ENCODE peak calls at places on chromosome 17, in ten cellular contexts. One of them, this sample, is unnamed.

GRCh38 chr17:16019347-16019746 is 19.7 kb downstream of the TTC19 start:
- DNase-seq in GM23338: no peak
- DNase-seq in KBM-7: no peak
- DNase-seq in stimulated activated CD8-positive, alpha-beta memory T cell treated with anti-CD3 and anti-CD28 coated beads, Interleukin-2, amount 100 ng/mL, for 1 hour: no peak
- DNase-seq in NCI-H1105: no peak
- DNase-seq in cerebellar nuclear complex: no peak
- DNase-seq in EH: no peak
- DNase-seq in activated naive CD8-positive, alpha-beta T cell treated with anti-CD3 and anti-CD28 coated beads for 36 hours: no peak
- DNase-seq in SHP77 treated with DMSO at 0.1 percent for 48 hours: no peak
- DNase-seq in activated CD8-positive, alpha-beta memory T cell treated with anti-CD3 and anti-CD28 coated beads for 48 hours: no peak
- DNase-seq in this sample: no peak

GRCh38 chr17:4602041-4602440 is 17.7 kb downstream of the SMTNL2 start:
- DNase-seq in activated CD8-positive, alpha-beta memory T cell treated with anti-CD3 and anti-CD28 coated beads for 48 hours: no peak
- DNase-seq in NCI-H1105: no peak
- DNase-seq in SHP77 treated with DMSO at 0.1 percent for 48 hours: no peak
- DNase-seq in activated naive CD8-positive, alpha-beta T cell treated with anti-CD3 and anti-CD28 coated beads for 36 hours: no peak
- DNase-seq in stimulated activated CD8-positive, alpha-beta memory T cell treated with anti-CD3 and anti-CD28 coated beads, Interleukin-2, amount 100 ng/mL, for 1 hour: no peak
- DNase-seq in KBM-7: no peak
- DNase-seq in EH: no peak
- DNase-seq in GM23338: no peak
- DNase-seq in cerebellar nuclear complex: no peak
- DNase-seq in this sample: no peak

GRCh38 chr17:82932146-82933005 is 92.6 kb upstream of the ZNF750 start:
- DNase-seq in GM23338: no peak
- DNase-seq in cerebellar nuclear complex: no peak
- DNase-seq in NCI-H1105: no peak
- DNase-seq in EH: peak
- DNase-seq in KBM-7: no peak
- DNase-seq in activated CD8-positive, alpha-beta memory T cell treated with anti-CD3 and anti-CD28 coated beads for 48 hours: no peak
- DNase-seq in stimulated activated CD8-positive, alpha-beta memory T cell treated with anti-CD3 and anti-CD28 coated beads, Interleukin-2, amount 100 ng/mL, for 1 hour: no peak
- DNase-seq in activated naive CD8-positive, alpha-beta T cell treated with anti-CD3 and anti-CD28 coated beads for 36 hours: no peak
- DNase-seq in SHP77 treated with DMSO at 0.1 percent for 48 hours: no peak
- DNase-seq in this sample: no peak

GRCh38 chr17:59501690-59502089 is 63.7 kb upstream of the DHX40 start:
- DNase-seq in EH: no peak
- DNase-seq in activated CD8-positive, alpha-beta memory T cell treated with anti-CD3 and anti-CD28 coated beads for 48 hours: no peak
- DNase-seq in NCI-H1105: no peak
- DNase-seq in GM23338: no peak
- DNase-seq in activated naive CD8-positive, alpha-beta T cell treated with anti-CD3 and anti-CD28 coated beads for 36 hours: no peak
- DNase-seq in SHP77 treated with DMSO at 0.1 percent for 48 hours: no peak
- DNase-seq in cerebellar nuclear complex: no peak
- DNase-seq in stimulated activated CD8-positive, alpha-beta memory T cell treated with anti-CD3 and anti-CD28 coated beads, Interleukin-2, amount 100 ng/mL, for 1 hour: no peak
- DNase-seq in KBM-7: no peak
- DNase-seq in this sample: no peak

GRCh38 chr17:7384489-7385081 is 3.7 kb downstream of the TNK1 start:
- DNase-seq in activated naive CD8-positive, alpha-beta T cell treated with anti-CD3 and anti-CD28 coated beads for 36 hours: no peak
- DNase-seq in GM23338: peak
- DNase-seq in KBM-7: no peak
- DNase-seq in activated CD8-positive, alpha-beta memory T cell treated with anti-CD3 and anti-CD28 coated beads for 48 hours: no peak
- DNase-seq in EH: no peak
- DNase-seq in NCI-H1105: no peak
- DNase-seq in cerebellar nuclear complex: no peak
- DNase-seq in SHP77 treated with DMSO at 0.1 percent for 48 hours: no peak
- DNase-seq in stimulated activated CD8-positive, alpha-beta memory T cell treated with anti-CD3 and anti-CD28 coated beads, Interleukin-2, amount 100 ng/mL, for 1 hour: no peak
- DNase-seq in this sample: no peak

GRCh38 chr17:43766413-43767052 is 7.9 kb upstream of the SOST start:
- DNase-seq in KBM-7: peak
- DNase-seq in cerebellar nuclear complex: no peak
- DNase-seq in activated naive CD8-positive, alpha-beta T cell treated with anti-CD3 and anti-CD28 coated beads for 36 hours: peak
- DNase-seq in stimulated activated CD8-positive, alpha-beta memory T cell treated with anti-CD3 and anti-CD28 coated beads, Interleukin-2, amount 100 ng/mL, for 1 hour: no peak
- DNase-seq in activated CD8-positive, alpha-beta memory T cell treated with anti-CD3 and anti-CD28 coated beads for 48 hours: no peak
- DNase-seq in NCI-H1105: peak
- DNase-seq in EH: peak
- DNase-seq in GM23338: peak
- DNase-seq in SHP77 treated with DMSO at 0.1 percent for 48 hours: no peak
- DNase-seq in this sample: peak

GRCh38 chr17:79340771-79341528 is 266.3 kb downstream of the ENGASE start:
- DNase-seq in KBM-7: no peak
- DNase-seq in activated CD8-positive, alpha-beta memory T cell treated with anti-CD3 and anti-CD28 coated beads for 48 hours: no peak
- DNase-seq in cerebellar nuclear complex: no peak
- DNase-seq in EH: no peak
- DNase-seq in NCI-H1105: no peak
- DNase-seq in stimulated activated CD8-positive, alpha-beta memory T cell treated with anti-CD3 and anti-CD28 coated beads, Interleukin-2, amount 100 ng/mL, for 1 hour: no peak
- DNase-seq in GM23338: no peak
- DNase-seq in SHP77 treated with DMSO at 0.1 percent for 48 hours: no peak
- DNase-seq in activated naive CD8-positive, alpha-beta T cell treated with anti-CD3 and anti-CD28 coated beads for 36 hours: no peak
- DNase-seq in this sample: no peak

GRCh38 chr17:76524598-76525512 is 12.7 kb downstream of the CYGB start:
- DNase-seq in activated naive CD8-positive, alpha-beta T cell treated with anti-CD3 and anti-CD28 coated beads for 36 hours: no peak
- DNase-seq in activated CD8-positive, alpha-beta memory T cell treated with anti-CD3 and anti-CD28 coated beads for 48 hours: no peak
- DNase-seq in KBM-7: no peak
- DNase-seq in stimulated activated CD8-positive, alpha-beta memory T cell treated with anti-CD3 and anti-CD28 coated beads, Interleukin-2, amount 100 ng/mL, for 1 hour: no peak
- DNase-seq in NCI-H1105: no peak
- DNase-seq in cerebellar nuclear complex: no peak
- DNase-seq in GM23338: no peak
- DNase-seq in SHP77 treated with DMSO at 0.1 percent for 48 hours: no peak
- DNase-seq in EH: peak
- DNase-seq in this sample: no peak

GRCh38 chr17:19275457-19276082 is 38.4 kb downstream of the EPN2 start:
- DNase-seq in KBM-7: no peak
- DNase-seq in activated naive CD8-positive, alpha-beta T cell treated with anti-CD3 and anti-CD28 coated beads for 36 hours: no peak
- DNase-seq in EH: no peak
- DNase-seq in stimulated activated CD8-positive, alpha-beta memory T cell treated with anti-CD3 and anti-CD28 coated beads, Interleukin-2, amount 100 ng/mL, for 1 hour: no peak
- DNase-seq in cerebellar nuclear complex: no peak
- DNase-seq in GM23338: no peak
- DNase-seq in SHP77 treated with DMSO at 0.1 percent for 48 hours: no peak
- DNase-seq in activated CD8-positive, alpha-beta memory T cell treated with anti-CD3 and anti-CD28 coated beads for 48 hours: no peak
- DNase-seq in NCI-H1105: no peak
- DNase-seq in this sample: peak

GRCh38 chr17:7080445-7081041 is 492 bp upstream of the CLEC10A start:
- DNase-seq in activated naive CD8-positive, alpha-beta T cell treated with anti-CD3 and anti-CD28 coated beads for 36 hours: no peak
- DNase-seq in stimulated activated CD8-positive, alpha-beta memory T cell treated with anti-CD3 and anti-CD28 coated beads, Interleukin-2, amount 100 ng/mL, for 1 hour: no peak
- DNase-seq in NCI-H1105: no peak
- DNase-seq in cerebellar nuclear complex: no peak
- DNase-seq in GM23338: no peak
- DNase-seq in EH: no peak
- DNase-seq in KBM-7: no peak
- DNase-seq in activated CD8-positive, alpha-beta memory T cell treated with anti-CD3 and anti-CD28 coated beads for 48 hours: no peak
- DNase-seq in SHP77 treated with DMSO at 0.1 percent for 48 hours: no peak
- DNase-seq in this sample: no peak

GRCh38 chr17:81234940-81235821 is 3.7 kb downstream of the TEPSIN start:
- DNase-seq in GM23338: no peak
- DNase-seq in cerebellar nuclear complex: no peak
- DNase-seq in EH: no peak
- DNase-seq in KBM-7: no peak
- DNase-seq in NCI-H1105: no peak
- DNase-seq in activated CD8-positive, alpha-beta memory T cell treated with anti-CD3 and anti-CD28 coated beads for 48 hours: no peak
- DNase-seq in activated naive CD8-positive, alpha-beta T cell treated with anti-CD3 and anti-CD28 coated beads for 36 hours: no peak
- DNase-seq in SHP77 treated with DMSO at 0.1 percent for 48 hours: no peak
- DNase-seq in stimulated activated CD8-positive, alpha-beta memory T cell treated with anti-CD3 and anti-CD28 coated beads, Interleukin-2, amount 100 ng/mL, for 1 hour: no peak
- DNase-seq in this sample: no peak

GRCh38 chr17:39236981-39237441 is 11.3 kb upstream of the STAC2 start:
- DNase-seq in NCI-H1105: peak
- DNase-seq in stimulated activated CD8-positive, alpha-beta memory T cell treated with anti-CD3 and anti-CD28 coated beads, Interleukin-2, amount 100 ng/mL, for 1 hour: no peak
- DNase-seq in cerebellar nuclear complex: no peak
- DNase-seq in activated CD8-positive, alpha-beta memory T cell treated with anti-CD3 and anti-CD28 coated beads for 48 hours: no peak
- DNase-seq in activated naive CD8-positive, alpha-beta T cell treated with anti-CD3 and anti-CD28 coated beads for 36 hours: no peak
- DNase-seq in GM23338: no peak
- DNase-seq in KBM-7: no peak
- DNase-seq in EH: no peak
- DNase-seq in SHP77 treated with DMSO at 0.1 percent for 48 hours: peak
- DNase-seq in this sample: no peak

GRCh38 chr17:55402374-55402773 is 19.3 kb downstream of the MMD start:
- DNase-seq in SHP77 treated with DMSO at 0.1 percent for 48 hours: no peak
- DNase-seq in activated naive CD8-positive, alpha-beta T cell treated with anti-CD3 and anti-CD28 coated beads for 36 hours: no peak
- DNase-seq in GM23338: no peak
- DNase-seq in stimulated activated CD8-positive, alpha-beta memory T cell treated with anti-CD3 and anti-CD28 coated beads, Interleukin-2, amount 100 ng/mL, for 1 hour: no peak
- DNase-seq in cerebellar nuclear complex: no peak
- DNase-seq in EH: no peak
- DNase-seq in activated CD8-positive, alpha-beta memory T cell treated with anti-CD3 and anti-CD28 coated beads for 48 hours: no peak
- DNase-seq in KBM-7: no peak
- DNase-seq in NCI-H1105: no peak
- DNase-seq in this sample: no peak

GRCh38 chr17:65678534-65678933 is 117.1 kb upstream of the AXIN2 start:
- DNase-seq in EH: peak
- DNase-seq in activated CD8-positive, alpha-beta memory T cell treated with anti-CD3 and anti-CD28 coated beads for 48 hours: no peak
- DNase-seq in activated naive CD8-positive, alpha-beta T cell treated with anti-CD3 and anti-CD28 coated beads for 36 hours: no peak
- DNase-seq in NCI-H1105: no peak
- DNase-seq in GM23338: no peak
- DNase-seq in cerebellar nuclear complex: no peak
- DNase-seq in SHP77 treated with DMSO at 0.1 percent for 48 hours: peak
- DNase-seq in stimulated activated CD8-positive, alpha-beta memory T cell treated with anti-CD3 and anti-CD28 coated beads, Interleukin-2, amount 100 ng/mL, for 1 hour: no peak
- DNase-seq in KBM-7: no peak
- DNase-seq in this sample: no peak

GRCh38 chr17:42484304-42484703 is 25.6 kb downstream of the ATP6V0A1 start:
- DNase-seq in activated naive CD8-positive, alpha-beta T cell treated with anti-CD3 and anti-CD28 coated beads for 36 hours: peak
- DNase-seq in SHP77 treated with DMSO at 0.1 percent for 48 hours: no peak
- DNase-seq in stimulated activated CD8-positive, alpha-beta memory T cell treated with anti-CD3 and anti-CD28 coated beads, Interleukin-2, amount 100 ng/mL, for 1 hour: peak
- DNase-seq in NCI-H1105: no peak
- DNase-seq in EH: no peak
- DNase-seq in GM23338: no peak
- DNase-seq in cerebellar nuclear complex: no peak
- DNase-seq in KBM-7: no peak
- DNase-seq in activated CD8-positive, alpha-beta memory T cell treated with anti-CD3 and anti-CD28 coated beads for 48 hours: peak
- DNase-seq in this sample: peak

GRCh38 chr17:61586031-61586566 is 4.9 kb downstream of the NACA2 start:
- DNase-seq in stimulated activated CD8-positive, alpha-beta memory T cell treated with anti-CD3 and anti-CD28 coated beads, Interleukin-2, amount 100 ng/mL, for 1 hour: no peak
- DNase-seq in EH: no peak
- DNase-seq in cerebellar nuclear complex: no peak
- DNase-seq in activated naive CD8-positive, alpha-beta T cell treated with anti-CD3 and anti-CD28 coated beads for 36 hours: no peak
- DNase-seq in GM23338: no peak
- DNase-seq in activated CD8-positive, alpha-beta memory T cell treated with anti-CD3 and anti-CD28 coated beads for 48 hours: no peak
- DNase-seq in KBM-7: no peak
- DNase-seq in SHP77 treated with DMSO at 0.1 percent for 48 hours: no peak
- DNase-seq in NCI-H1105: no peak
- DNase-seq in this sample: no peak

GRCh38 chr17:73304971-73305786 is 6.6 kb downstream of the CDC42EP4 start:
- DNase-seq in stimulated activated CD8-positive, alpha-beta memory T cell treated with anti-CD3 and anti-CD28 coated beads, Interleukin-2, amount 100 ng/mL, for 1 hour: no peak
- DNase-seq in KBM-7: peak
- DNase-seq in NCI-H1105: no peak
- DNase-seq in activated CD8-positive, alpha-beta memory T cell treated with anti-CD3 and anti-CD28 coated beads for 48 hours: no peak
- DNase-seq in EH: peak
- DNase-seq in SHP77 treated with DMSO at 0.1 percent for 48 hours: no peak
- DNase-seq in cerebellar nuclear complex: no peak
- DNase-seq in activated naive CD8-positive, alpha-beta T cell treated with anti-CD3 and anti-CD28 coated beads for 36 hours: no peak
- DNase-seq in GM23338: peak
- DNase-seq in this sample: no peak

GRCh38 chr17:81518113-81518784 is 5.7 kb upstream of the ACTG1 start:
- DNase-seq in KBM-7: no peak
- DNase-seq in activated naive CD8-positive, alpha-beta T cell treated with anti-CD3 and anti-CD28 coated beads for 36 hours: no peak
- DNase-seq in NCI-H1105: peak
- DNase-seq in GM23338: peak
- DNase-seq in EH: peak
- DNase-seq in stimulated activated CD8-positive, alpha-beta memory T cell treated with anti-CD3 and anti-CD28 coated beads, Interleukin-2, amount 100 ng/mL, for 1 hour: no peak
- DNase-seq in cerebellar nuclear complex: no peak
- DNase-seq in activated CD8-positive, alpha-beta memory T cell treated with anti-CD3 and anti-CD28 coated beads for 48 hours: no peak
- DNase-seq in SHP77 treated with DMSO at 0.1 percent for 48 hours: no peak
- DNase-seq in this sample: no peak

GRCh38 chr17:601462-602303 is 113.0 kb downstream of the VPS53 start:
- DNase-seq in cerebellar nuclear complex: no peak
- DNase-seq in GM23338: no peak
- DNase-seq in NCI-H1105: no peak
- DNase-seq in stimulated activated CD8-positive, alpha-beta memory T cell treated with anti-CD3 and anti-CD28 coated beads, Interleukin-2, amount 100 ng/mL, for 1 hour: no peak
- DNase-seq in KBM-7: peak
- DNase-seq in activated naive CD8-positive, alpha-beta T cell treated with anti-CD3 and anti-CD28 coated beads for 36 hours: no peak
- DNase-seq in SHP77 treated with DMSO at 0.1 percent for 48 hours: no peak
- DNase-seq in EH: peak
- DNase-seq in activated CD8-positive, alpha-beta memory T cell treated with anti-CD3 and anti-CD28 coated beads for 48 hours: no peak
- DNase-seq in this sample: peak

GRCh38 chr17:14760719-14761425 is 460.0 kb downstream of the HS3ST3B1 start:
- DNase-seq in activated CD8-positive, alpha-beta memory T cell treated with anti-CD3 and anti-CD28 coated beads for 48 hours: no peak
- DNase-seq in stimulated activated CD8-positive, alpha-beta memory T cell treated with anti-CD3 and anti-CD28 coated beads, Interleukin-2, amount 100 ng/mL, for 1 hour: no peak
- DNase-seq in NCI-H1105: no peak
- DNase-seq in EH: peak
- DNase-seq in cerebellar nuclear complex: no peak
- DNase-seq in KBM-7: no peak
- DNase-seq in SHP77 treated with DMSO at 0.1 percent for 48 hours: no peak
- DNase-seq in GM23338: no peak
- DNase-seq in activated naive CD8-positive, alpha-beta T cell treated with anti-CD3 and anti-CD28 coated beads for 36 hours: no peak
- DNase-seq in this sample: no peak

GRCh38 chr17:82353484-82353883 is 5.6 kb upstream of the TEX19 start:
- DNase-seq in activated CD8-positive, alpha-beta memory T cell treated with anti-CD3 and anti-CD28 coated beads for 48 hours: no peak
- DNase-seq in NCI-H1105: no peak
- DNase-seq in GM23338: no peak
- DNase-seq in cerebellar nuclear complex: no peak
- DNase-seq in EH: no peak
- DNase-seq in activated naive CD8-positive, alpha-beta T cell treated with anti-CD3 and anti-CD28 coated beads for 36 hours: no peak
- DNase-seq in SHP77 treated with DMSO at 0.1 percent for 48 hours: peak
- DNase-seq in stimulated activated CD8-positive, alpha-beta memory T cell treated with anti-CD3 and anti-CD28 coated beads, Interleukin-2, amount 100 ng/mL, for 1 hour: no peak
- DNase-seq in KBM-7: no peak
- DNase-seq in this sample: no peak

This sample was measured in T-helper 2 cell.